ENCODE peak calls at places on chromosomes 16 and 17, in eight cellular contexts. One of them, this sample, is unnamed.

GRCh38 chr16:49587511-49587910 is 213.9 kb downstream of the C16orf78 start:
- DNase-seq in NCI-H2081: no peak
- DNase-seq in ACHN: no peak
- DNase-seq in HEK293T: no peak
- DNase-seq in AML-193: no peak
- DNase-seq in substantia nigra: no peak
- DNase-seq in heart right ventricle: no peak
- DNase-seq in pons: no peak
- DNase-seq in this sample: no peak

GRCh38 chr16:50666658-50667496 is 14.2 kb downstream of the SNX20 start:
- DNase-seq in NCI-H2081: no peak
- DNase-seq in ACHN: no peak
- DNase-seq in HEK293T: no peak
- DNase-seq in AML-193: peak; percentile 15
- DNase-seq in substantia nigra: no peak
- DNase-seq in heart right ventricle: no peak
- DNase-seq in pons: no peak
- DNase-seq in this sample: no peak

GRCh38 chr17:65196617-65197016 is 59.4 kb downstream of the RGS9 start:
- DNase-seq in NCI-H2081: no peak
- DNase-seq in ACHN: no peak
- DNase-seq in HEK293T: no peak
- DNase-seq in AML-193: no peak
- DNase-seq in substantia nigra: no peak
- DNase-seq in heart right ventricle: no peak
- DNase-seq in pons: no peak
- DNase-seq in this sample: no peak

GRCh38 chr17:12745481-12745880 is 43.8 kb upstream of the ARHGAP44 start:
- DNase-seq in NCI-H2081: no peak
- DNase-seq in ACHN: no peak
- DNase-seq in HEK293T: no peak
- DNase-seq in AML-193: no peak
- DNase-seq in substantia nigra: no peak
- DNase-seq in heart right ventricle: no peak
- DNase-seq in pons: no peak
- DNase-seq in this sample: no peak

GRCh38 chr17:17412331-17412730 is 64.5 kb upstream of the MED9 start:
- DNase-seq in NCI-H2081: no peak
- DNase-seq in ACHN: no peak
- DNase-seq in HEK293T: no peak
- DNase-seq in AML-193: no peak
- DNase-seq in substantia nigra: no peak
- DNase-seq in heart right ventricle: no peak
- DNase-seq in pons: no peak
- DNase-seq in this sample: no peak

GRCh38 chr16:30903596-30903995 is 7.2 kb downstream of the CTF1 start:
- DNase-seq in NCI-H2081: no peak
- DNase-seq in ACHN: no peak
- DNase-seq in HEK293T: no peak
- DNase-seq in AML-193: peak; percentile 99
- DNase-seq in substantia nigra: peak; percentile 26
- DNase-seq in heart right ventricle: peak; percentile 63
- DNase-seq in pons: peak; percentile 66
- DNase-seq in this sample: no peak

GRCh38 chr17:15157051-15157450 is 108.1 kb downstream of the PMP22 start:
- DNase-seq in NCI-H2081: no peak
- DNase-seq in ACHN: no peak
- DNase-seq in HEK293T: no peak
- DNase-seq in AML-193: no peak
- DNase-seq in substantia nigra: no peak
- DNase-seq in heart right ventricle: no peak
- DNase-seq in pons: peak; percentile 32
- DNase-seq in this sample: no peak

GRCh38 chr17:48647103-48647963 is 21.2 kb upstream of the HOXB9 start:
- DNase-seq in NCI-H2081: no peak
- DNase-seq in ACHN: peak; percentile 71
- DNase-seq in HEK293T: peak; percentile 64
- DNase-seq in AML-193: no peak
- DNase-seq in substantia nigra: no peak
- DNase-seq in heart right ventricle: no peak
- DNase-seq in pons: no peak
- DNase-seq in this sample: no peak

GRCh38 chr17:39706921-39707337 is 7.1 kb downstream of the ERBB2 start:
- DNase-seq in NCI-H2081: no peak
- DNase-seq in ACHN: no peak
- DNase-seq in HEK293T: no peak
- DNase-seq in AML-193: no peak
- DNase-seq in substantia nigra: no peak
- DNase-seq in heart right ventricle: no peak
- DNase-seq in pons: no peak
- DNase-seq in this sample: no peak

GRCh38 chr17:79923974-79924638 is 84.9 kb upstream of the CBX4 start:
- DNase-seq in NCI-H2081: no peak
- DNase-seq in ACHN: peak; percentile 68
- DNase-seq in HEK293T: peak; percentile 87
- DNase-seq in AML-193: peak; percentile 23
- DNase-seq in substantia nigra: peak; percentile 70
- DNase-seq in heart right ventricle: no peak
- DNase-seq in pons: peak; percentile 38
- DNase-seq in this sample: no peak

GRCh38 chr17:33949100-33949499 is 306.0 kb upstream of the CCL2 start:
- DNase-seq in NCI-H2081: no peak
- DNase-seq in ACHN: peak; percentile 33
- DNase-seq in HEK293T: peak; percentile 11
- DNase-seq in AML-193: no peak
- DNase-seq in substantia nigra: no peak
- DNase-seq in heart right ventricle: no peak
- DNase-seq in pons: no peak
- DNase-seq in this sample: no peak

GRCh38 chr16:8474576-8474975 is 115.7 kb downstream of the TMEM114 start:
- DNase-seq in NCI-H2081: no peak
- DNase-seq in ACHN: no peak
- DNase-seq in HEK293T: no peak
- DNase-seq in AML-193: no peak
- DNase-seq in substantia nigra: no peak
- DNase-seq in heart right ventricle: no peak
- DNase-seq in pons: no peak
- DNase-seq in this sample: no peak

GRCh38 chr17:30921544-30922196 is at the start of gene ADAP2:
- DNase-seq in NCI-H2081: peak; percentile 14
- DNase-seq in ACHN: peak; percentile 73
- DNase-seq in HEK293T: peak; percentile 46
- DNase-seq in AML-193: peak; percentile 30
- DNase-seq in substantia nigra: peak; percentile 41
- DNase-seq in heart right ventricle: peak; percentile 57
- DNase-seq in pons: peak; percentile 40
- DNase-seq in this sample: no peak

GRCh38 chr17:68195667-68196393 is 52.0 kb upstream of the AMZ2 start:
- DNase-seq in NCI-H2081: peak; percentile 37
- DNase-seq in ACHN: no peak
- DNase-seq in HEK293T: peak; percentile 39
- DNase-seq in AML-193: no peak
- DNase-seq in substantia nigra: peak; percentile 42
- DNase-seq in heart right ventricle: no peak
- DNase-seq in pons: no peak
- DNase-seq in this sample: no peak

GRCh38 chr16:1965610-1966009 is 984 bp upstream of the RPS2 start:
- DNase-seq in NCI-H2081: no peak
- DNase-seq in ACHN: no peak
- DNase-seq in HEK293T: no peak
- DNase-seq in AML-193: no peak
- DNase-seq in substantia nigra: no peak
- DNase-seq in heart right ventricle: no peak
- DNase-seq in pons: no peak
- DNase-seq in this sample: no peak

GRCh38 chr16:57377080-57377841 is 5.0 kb downstream of the CX3CL1 start:
- DNase-seq in NCI-H2081: no peak
- DNase-seq in ACHN: no peak
- DNase-seq in HEK293T: no peak
- DNase-seq in AML-193: no peak
- DNase-seq in substantia nigra: no peak
- DNase-seq in heart right ventricle: no peak
- DNase-seq in pons: no peak
- DNase-seq in this sample: no peak

GRCh38 chr16:80526418-80527061 is 14.3 kb upstream of the DYNLRB2 start:
- DNase-seq in NCI-H2081: peak; percentile 6
- DNase-seq in ACHN: peak; percentile 76
- DNase-seq in HEK293T: peak; percentile 55
- DNase-seq in AML-193: peak; percentile 66
- DNase-seq in substantia nigra: peak; percentile 37
- DNase-seq in heart right ventricle: peak; percentile 41
- DNase-seq in pons: peak; percentile 71
- DNase-seq in this sample: peak; percentile 40

GRCh38 chr17:55053855-55054254 is 85.3 kb downstream of the STXBP4 start:
- DNase-seq in NCI-H2081: no peak
- DNase-seq in ACHN: peak; percentile 36
- DNase-seq in HEK293T: no peak
- DNase-seq in AML-193: peak; percentile 31
- DNase-seq in substantia nigra: no peak
- DNase-seq in heart right ventricle: no peak
- DNase-seq in pons: no peak
- DNase-seq in this sample: no peak

GRCh38 chr16:66469291-66469931 is 42.3 kb downstream of the BEAN1 start:
- DNase-seq in NCI-H2081: no peak
- DNase-seq in ACHN: no peak
- DNase-seq in HEK293T: no peak
- DNase-seq in AML-193: no peak
- DNase-seq in substantia nigra: no peak
- DNase-seq in heart right ventricle: no peak
- DNase-seq in pons: no peak
- DNase-seq in this sample: peak; percentile 26

GRCh38 chr17:57607553-57608120 is 137.5 kb downstream of the CCDC182 start:
- DNase-seq in NCI-H2081: no peak
- DNase-seq in ACHN: no peak
- DNase-seq in HEK293T: no peak
- DNase-seq in AML-193: no peak
- DNase-seq in substantia nigra: no peak
- DNase-seq in heart right ventricle: no peak
- DNase-seq in pons: no peak
- DNase-seq in this sample: no peak

GRCh38 chr16:79599256-79599836 is 1.2 kb downstream of the MAF start:
- DNase-seq in NCI-H2081: peak; percentile 50
- DNase-seq in ACHN: no peak
- DNase-seq in HEK293T: no peak
- DNase-seq in AML-193: no peak
- DNase-seq in substantia nigra: peak; percentile 65
- DNase-seq in heart right ventricle: peak; percentile 11
- DNase-seq in pons: no peak
- DNase-seq in this sample: no peak

GRCh38 chr17:14396542-14396941 is 95.7 kb downstream of the HS3ST3B1 start:
- DNase-seq in NCI-H2081: no peak
- DNase-seq in ACHN: no peak
- DNase-seq in HEK293T: no peak
- DNase-seq in AML-193: no peak
- DNase-seq in substantia nigra: no peak
- DNase-seq in heart right ventricle: no peak
- DNase-seq in pons: no peak
- DNase-seq in this sample: no peak

GRCh38 chr17:82236142-82236971 is 7.5 kb downstream of the SLC16A3 start:
- DNase-seq in NCI-H2081: peak; percentile 86
- DNase-seq in ACHN: peak; percentile 70
- DNase-seq in HEK293T: peak; percentile 80
- DNase-seq in AML-193: no peak
- DNase-seq in substantia nigra: peak; percentile 86
- DNase-seq in heart right ventricle: no peak
- DNase-seq in pons: no peak
- DNase-seq in this sample: peak; percentile 72

GRCh38 chr17:60169921-60170817 is 20.4 kb downstream of the CA4 start:
- DNase-seq in NCI-H2081: no peak
- DNase-seq in ACHN: no peak
- DNase-seq in HEK293T: no peak
- DNase-seq in AML-193: peak; percentile 94
- DNase-seq in substantia nigra: peak; percentile 48
- DNase-seq in heart right ventricle: peak; percentile 73
- DNase-seq in pons: peak; percentile 31
- DNase-seq in this sample: peak; percentile 43

GRCh38 chr16:71255721-71256120 is 25.2 kb upstream of the HYDIN start:
- DNase-seq in NCI-H2081: no peak
- DNase-seq in ACHN: no peak
- DNase-seq in HEK293T: no peak
- DNase-seq in AML-193: no peak
- DNase-seq in substantia nigra: peak; percentile 25
- DNase-seq in heart right ventricle: no peak
- DNase-seq in pons: peak; percentile 91
- DNase-seq in this sample: no peak

GRCh38 chr17:63414222-63414621 is 31.9 kb downstream of the CYB561 start:
- DNase-seq in NCI-H2081: no peak
- DNase-seq in ACHN: no peak
- DNase-seq in HEK293T: no peak
- DNase-seq in AML-193: no peak
- DNase-seq in substantia nigra: no peak
- DNase-seq in heart right ventricle: no peak
- DNase-seq in pons: no peak
- DNase-seq in this sample: no peak

GRCh38 chr16:2270588-2271470 is 2.9 kb upstream of the RNPS1 start:
- DNase-seq in NCI-H2081: no peak
- DNase-seq in ACHN: no peak
- DNase-seq in HEK293T: no peak
- DNase-seq in AML-193: no peak
- DNase-seq in substantia nigra: no peak
- DNase-seq in heart right ventricle: no peak
- DNase-seq in pons: no peak
- DNase-seq in this sample: no peak

GRCh38 chr16:17026600-17027242 is 444.0 kb downstream of the XYLT1 start:
- DNase-seq in NCI-H2081: no peak
- DNase-seq in ACHN: no peak
- DNase-seq in HEK293T: no peak
- DNase-seq in AML-193: no peak
- DNase-seq in substantia nigra: no peak
- DNase-seq in heart right ventricle: no peak
- DNase-seq in pons: no peak
- DNase-seq in this sample: no peak

GRCh38 chr17:36731806-36732205 is 130.4 kb downstream of the MRM1 start:
- DNase-seq in NCI-H2081: peak; percentile 14
- DNase-seq in ACHN: no peak
- DNase-seq in HEK293T: no peak
- DNase-seq in AML-193: no peak
- DNase-seq in substantia nigra: no peak
- DNase-seq in heart right ventricle: no peak
- DNase-seq in pons: no peak
- DNase-seq in this sample: no peak

GRCh38 chr17:57869599-57870282 is 19.9 kb upstream of the MRPS23 start:
- DNase-seq in NCI-H2081: no peak
- DNase-seq in ACHN: peak; percentile 67
- DNase-seq in HEK293T: no peak
- DNase-seq in AML-193: no peak
- DNase-seq in substantia nigra: no peak
- DNase-seq in heart right ventricle: no peak
- DNase-seq in pons: no peak
- DNase-seq in this sample: no peak

GRCh38 chr16:23836404-23837291 is 865 bp downstream of the PRKCB start:
- DNase-seq in NCI-H2081: no peak
- DNase-seq in ACHN: no peak
- DNase-seq in HEK293T: peak; percentile 21
- DNase-seq in AML-193: peak; percentile 86
- DNase-seq in substantia nigra: peak; percentile 26
- DNase-seq in heart right ventricle: no peak
- DNase-seq in pons: no peak
- DNase-seq in this sample: peak; percentile 20

GRCh38 chr16:832652-833336 is 32.3 kb upstream of the GNG13 start:
- DNase-seq in NCI-H2081: no peak
- DNase-seq in ACHN: no peak
- DNase-seq in HEK293T: no peak
- DNase-seq in AML-193: no peak
- DNase-seq in substantia nigra: no peak
- DNase-seq in heart right ventricle: no peak
- DNase-seq in pons: no peak
- DNase-seq in this sample: no peak

GRCh38 chr16:3589441-3589921 is 12.3 kb upstream of the NLRC3 start:
- DNase-seq in NCI-H2081: no peak
- DNase-seq in ACHN: no peak
- DNase-seq in HEK293T: no peak
- DNase-seq in AML-193: no peak
- DNase-seq in substantia nigra: no peak
- DNase-seq in heart right ventricle: no peak
- DNase-seq in pons: no peak
- DNase-seq in this sample: no peak

GRCh38 chr17:37717627-37718382 is 27.1 kb downstream of the HNF1B start:
- DNase-seq in NCI-H2081: no peak
- DNase-seq in ACHN: no peak
- DNase-seq in HEK293T: no peak
- DNase-seq in AML-193: no peak
- DNase-seq in substantia nigra: no peak
- DNase-seq in heart right ventricle: no peak
- DNase-seq in pons: no peak
- DNase-seq in this sample: no peak